ENCODE peak calls at places on chromosomes 2 and 18, in four cellular contexts. O, Q, C and V are unnamed samples.

GRCh38 chr2:45857848-45858520 is 206.5 kb downstream of the PRKCE start:
- DNase-seq in O (no peak), Q (no peak), C (no peak), V (no peak)

GRCh38 chr18:69958422-69958821 is 10.7 kb upstream of the CD226 start:
- DNase-seq in O (no peak), Q (no peak), C (no peak), V (no peak)

GRCh38 chr2:143802242-143802641 is 673.0 kb downstream of the ARHGAP15 start:
- DNase-seq in O (no peak), Q (no peak), C (no peak), V (no peak)

GRCh38 chr2:73896362-73897239 is 3.8 kb downstream of the ACTG2 start:
- DNase-seq in O (peak), Q (no peak), C (no peak), V (no peak)

GRCh38 chr2:46378616-46379015 is 81.4 kb downstream of the EPAS1 start:
- DNase-seq in O (peak), Q (no peak), C (no peak), V (no peak)

GRCh38 chr2:17164550-17164949 is 353.7 kb downstream of the RAD51AP2 start:
- DNase-seq in O (no peak), Q (no peak), C (no peak), V (no peak)

GRCh38 chr2:26305575-26305974 is 40.4 kb upstream of the SELENOI start:
- DNase-seq in O (no peak), Q (no peak), C (no peak), V (no peak)

GRCh38 chr2:147916723-147917122 is 71.9 kb downstream of the ACVR2A start:
- DNase-seq in O (no peak), Q (no peak), C (no peak), V (no peak)

GRCh38 chr2:199977984-199978415 is 22.6 kb downstream of the MAIP1 start:
- DNase-seq in O (no peak), Q (peak), C (no peak), V (no peak)

GRCh38 chr2:25310965-25311865 is 30.5 kb downstream of the DNMT3A start:
- DNase-seq in O (no peak), Q (peak), C (no peak), V (no peak)

GRCh38 chr2:226583715-226584114 is 215.9 kb downstream of the IRS1 start:
- DNase-seq in O (no peak), Q (peak), C (no peak), V (no peak)

GRCh38 chr18:11981633-11982366 is 493 bp downstream of the IMPA2 start:
- DNase-seq in O (no peak), Q (no peak), C (no peak), V (no peak)

GRCh38 chr18:62566199-62566598 is 43.4 kb downstream of the ZCCHC2 start:
- DNase-seq in O (no peak), Q (no peak), C (no peak), V (no peak)

GRCh38 chr2:181937473-181937872 is 45.9 kb downstream of the ITPRID2 start:
- DNase-seq in O (no peak), Q (no peak), C (no peak), V (no peak)

GRCh38 chr2:33810046-33810835 is 211.1 kb upstream of the FAM98A start:
- DNase-seq in O (no peak), Q (no peak), C (no peak), V (no peak)

GRCh38 chr2:191626497-191627151 is 51.3 kb upstream of the NABP1 start:
- DNase-seq in O (no peak), Q (no peak), C (no peak), V (no peak)

GRCh38 chr2:83742117-83742782 is 716.8 kb downstream of the SUCLG1 start:
- DNase-seq in O (no peak), Q (no peak), C (no peak), V (no peak)

GRCh38 chr2:65464604-65465003 is 32.2 kb upstream of the SPRED2 start:
- DNase-seq in O (no peak), Q (no peak), C (no peak), V (no peak)

GRCh38 chr2:190996338-190996946 is 17.5 kb downstream of the STAT1 start:
- DNase-seq in O (no peak), Q (no peak), C (peak), V (no peak)

GRCh38 chr2:59589881-59590280 is 963.6 kb downstream of the BCL11A start:
- DNase-seq in O (no peak), Q (no peak), C (no peak), V (no peak)

GRCh38 chr18:24601624-24602023 is 141.2 kb downstream of the HRH4 start:
- DNase-seq in O (no peak), Q (no peak), C (no peak), V (no peak)

GRCh38 chr2:47076586-47077441 is 78.3 kb downstream of the STPG4 start:
- DNase-seq in O (no peak), Q (peak), C (no peak), V (no peak)

GRCh38 chr2:205889073-205889472 is 196.9 kb downstream of the INO80D start:
- DNase-seq in O (no peak), Q (no peak), C (no peak), V (no peak)

GRCh38 chr2:96239091-96239490 is 26.7 kb downstream of the TMEM127 start:
- DNase-seq in O (no peak), Q (no peak), C (no peak), V (no peak)

GRCh38 chr2:43333656-43334144 is 107.3 kb upstream of the ZFP36L2 start:
- DNase-seq in O (no peak), Q (no peak), C (no peak), V (no peak)

GRCh38 chr2:221671515-221671914 is 99.4 kb upstream of the EPHA4 start:
- DNase-seq in O (no peak), Q (no peak), C (no peak), V (no peak)

GRCh38 chr2:133262888-133263287 is 305.4 kb downstream of the NCKAP5 start:
- DNase-seq in O (no peak), Q (no peak), C (no peak), V (no peak)

GRCh38 chr2:142875010-142875409 is 2.5 kb upstream of the KYNU start:
- DNase-seq in O (no peak), Q (no peak), C (no peak), V (no peak)

GRCh38 chr2:26184555-26185303 is 11.8 kb downstream of the GAREM2 start:
- DNase-seq in O (peak), Q (peak), C (peak), V (no peak)

GRCh38 chr2:131125195-131125757 is 20.1 kb downstream of the PLEKHB2 start:
- DNase-seq in O (no peak), Q (no peak), C (no peak), V (no peak)

GRCh38 chr2:228689049-228689448 is 507.6 kb upstream of the SPHKAP start:
- DNase-seq in O (no peak), Q (no peak), C (no peak), V (no peak)

GRCh38 chr2:16608661-16609643 is 56.7 kb downstream of the CYRIA start:
- DNase-seq in O (peak), Q (peak), C (peak), V (peak)

GRCh38 chr18:79634593-79634992 is 45.0 kb upstream of the CTDP1 start:
- DNase-seq in O (peak), Q (no peak), C (no peak), V (no peak)

GRCh38 chr18:59604877-59605276 is 92.3 kb downstream of the CCBE1 start:
- DNase-seq in O (no peak), Q (no peak), C (no peak), V (no peak)

GRCh38 chr18:54712315-54712714 is 116.0 kb upstream of the RAB27B start:
- DNase-seq in O (no peak), Q (no peak), C (no peak), V (no peak)
- TF ChIP-seq CTCF in O (no peak), Q (no peak), C (no peak), V (no peak)

GRCh38 chr18:75687626-75688025 is 260.1 kb upstream of the SMIM21 start:
- DNase-seq in O (no peak), Q (no peak), C (no peak), V (no peak)

GRCh38 chr18:75694292-75694691 is 266.8 kb upstream of the SMIM21 start:
- DNase-seq in O (no peak), Q (no peak), C (no peak), V (no peak)

DNA sequence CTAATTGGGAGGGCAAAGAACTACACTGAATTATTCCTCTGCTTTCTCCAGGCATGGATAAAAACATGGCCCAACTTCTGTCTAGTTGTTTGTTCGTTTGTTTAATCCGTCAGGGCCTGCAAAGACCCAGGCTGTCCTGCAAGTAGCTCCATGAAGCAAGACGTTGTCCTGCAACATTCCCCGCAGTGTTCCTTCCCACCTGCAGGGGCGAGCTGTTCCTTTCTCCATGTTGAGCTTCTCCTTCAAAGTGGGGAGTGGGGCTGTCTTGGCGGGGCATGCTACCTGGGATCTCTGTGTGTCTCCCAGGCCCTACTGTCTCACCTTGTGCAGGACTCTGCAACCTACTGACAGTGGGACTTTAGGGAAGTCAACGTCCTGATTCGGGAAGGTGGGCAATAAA is 264.0 kb upstream of the SMIM21 start:
- DNase-seq in O (no peak), Q (no peak), C (no peak), V (no peak)
- TF ChIP-seq CTCF in O (no peak), Q (peak), C (no peak), V (peak)

GRCh38 chr2:38021589-38021988 is 54.4 kb downstream of the CYP1B1 start:
- DNase-seq in O (no peak), Q (no peak), C (no peak), V (no peak)

GRCh38 chr2:38029512-38029911 is 46.4 kb downstream of the CYP1B1 start:
- DNase-seq in O (no peak), Q (no peak), C (no peak), V (no peak)

GRCh38 chr2:38030590-38031326 is 45.2 kb downstream of the CYP1B1 start:
- DNase-seq in O (no peak), Q (no peak), C (no peak), V (no peak)

GRCh38 chr2:38026846-38027245 is 49.1 kb downstream of the CYP1B1 start:
- DNase-seq in O (no peak), Q (no peak), C (no peak), V (no peak)
- TF ChIP-seq CTCF in O (no peak), Q (no peak), C (no peak), V (no peak)

GRCh38 chr2:196640031-196640548 is 575 bp downstream of the CCDC150 start:
- DNase-seq in O (no peak), Q (no peak), C (no peak), V (no peak)
- TF ChIP-seq CTCF in O (no peak), Q (peak), C (no peak), V (no peak)

GRCh38 chr2:240638517-240639160 is 13.4 kb downstream of the GPR35 start:
- DNase-seq in O (peak), Q (no peak), C (no peak), V (no peak)

GRCh38 chr2:240642806-240643092 is 17.5 kb downstream of the GPR35 start:
- DNase-seq in O (peak), Q (no peak), C (no peak), V (no peak)

GRCh38 chr2:240639566-240639965 is 14.3 kb downstream of the GPR35 start:
- DNase-seq in O (peak), Q (no peak), C (no peak), V (no peak)

GRCh38 chr2:240642061-240642805 is 17.0 kb downstream of the GPR35 start:
- DNase-seq in O (peak), Q (no peak), C (no peak), V (no peak)

GRCh38 chr2:240640939-240641338 is 15.7 kb downstream of the GPR35 start:
- DNase-seq in O (peak), Q (peak), C (no peak), V (peak)
- TF ChIP-seq CTCF in O (peak), Q (peak), C (no peak), V (peak)

DNA sequence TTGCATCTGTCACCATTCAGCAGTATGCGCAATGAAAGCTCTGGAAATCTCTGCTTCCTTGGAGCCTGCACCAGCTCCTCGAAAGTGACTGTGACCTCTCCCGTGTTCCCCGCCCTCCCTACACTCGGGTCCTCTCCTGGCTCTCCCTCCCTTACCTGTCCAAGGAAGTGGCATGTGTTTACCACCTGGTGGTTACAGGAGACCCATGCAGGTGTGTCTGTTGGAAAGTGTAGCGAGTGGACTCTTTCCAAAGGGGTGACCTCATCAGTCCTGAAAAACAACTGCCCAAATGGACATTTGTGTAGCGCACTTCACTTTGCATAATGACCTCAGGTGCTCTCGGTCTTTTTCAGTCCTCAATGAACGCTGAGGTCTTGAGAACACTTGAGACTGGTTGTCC is 133.1 kb downstream of the ACKR3 start:
- DNase-seq in O (no peak), Q (no peak), C (no peak), V (no peak)
- TF ChIP-seq CTCF in O (no peak), Q (no peak), C (no peak), V (no peak)

GRCh38 chr2:75561566-75562512 is 1.1 kb upstream of the EVA1A start:
- DNase-seq in O (peak), Q (no peak), C (no peak), V (no peak)

GRCh38 chr2:75560768-75561565 is at the start of gene EVA1A:
- DNase-seq in O (peak), Q (no peak), C (no peak), V (peak)

GRCh38 chr2:75558786-75559428 is 1.8 kb downstream of the EVA1A start:
- DNase-seq in O (peak), Q (no peak), C (no peak), V (no peak)

GRCh38 chr2:75559633-75560021 is 1.1 kb downstream of the EVA1A start:
- DNase-seq in O (no peak), Q (no peak), C (no peak), V (no peak)

GRCh38 chr2:75560022-75560767 is 544 bp downstream of the EVA1A start:
- DNase-seq in O (peak), Q (no peak), C (no peak), V (no peak)
- TF ChIP-seq CTCF in O (peak), Q (peak), C (no peak), V (peak)

DNA sequence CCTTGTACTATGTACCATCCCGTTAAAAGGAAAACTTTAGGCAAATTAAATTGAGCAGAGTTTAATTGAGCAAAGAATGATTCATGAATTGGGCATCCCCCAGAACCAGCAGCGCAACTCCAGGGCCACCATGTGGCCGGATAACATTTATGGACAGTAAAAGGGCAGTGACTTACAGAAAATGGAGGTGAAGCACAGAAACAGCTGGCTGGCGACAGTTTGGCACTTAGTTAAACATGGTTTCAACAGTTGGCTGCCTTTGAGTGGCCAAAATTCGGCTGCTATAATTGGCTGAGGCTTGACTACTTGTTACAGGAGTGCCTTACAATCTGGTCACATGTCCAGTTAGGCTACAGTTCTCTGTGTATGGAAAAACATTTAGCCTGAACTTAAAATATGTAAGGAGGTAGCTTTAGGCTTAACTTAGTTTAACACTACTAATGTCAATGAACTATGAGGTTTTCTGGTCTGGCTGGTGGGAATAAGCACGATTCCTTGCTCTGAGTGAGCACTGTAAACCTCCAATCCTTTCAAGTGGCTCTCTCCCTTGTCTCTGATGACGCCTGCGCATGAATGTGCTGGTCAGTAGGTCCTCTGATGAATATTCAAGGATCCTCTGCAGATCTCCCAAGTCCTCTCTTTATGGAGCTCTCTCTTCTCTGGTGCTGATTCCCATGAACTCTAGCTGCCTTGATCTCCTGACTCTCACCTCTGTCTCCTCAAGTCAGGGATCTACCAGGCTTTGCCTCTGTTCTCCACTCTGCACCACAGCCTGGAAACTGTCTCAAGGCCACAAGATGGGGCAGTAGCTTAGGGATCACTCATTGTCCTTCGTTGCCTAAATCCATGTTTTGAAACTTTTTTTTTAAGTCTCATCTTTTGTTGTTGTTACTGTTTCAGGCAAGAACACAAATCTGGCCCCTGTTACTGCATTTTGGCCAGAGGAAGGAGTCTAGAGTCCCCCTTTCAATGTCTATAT is 24.4 kb upstream of the RAB31 start:
- DNase-seq in O (no peak), Q (peak), C (no peak), V (no peak)
- TF ChIP-seq CTCF in O (peak), Q (peak), C (no peak), V (no peak)

GRCh38 chr2:10034333-10035052 is 8.9 kb upstream of the KLF11 start:
- DNase-seq in O (no peak), Q (no peak), C (no peak), V (no peak)

GRCh38 chr2:10038123-10038522 is 5.2 kb upstream of the KLF11 start:
- DNase-seq in O (no peak), Q (no peak), C (no peak), V (no peak)

GRCh38 chr2:10035633-10036032 is 7.7 kb upstream of the KLF11 start:
- DNase-seq in O (no peak), Q (no peak), C (no peak), V (no peak)

GRCh38 chr2:10035053-10035422 is 8.3 kb upstream of the KLF11 start:
- DNase-seq in O (no peak), Q (no peak), C (no peak), V (no peak)

GRCh38 chr2:10036095-10036879 is 7.1 kb upstream of the KLF11 start:
- DNase-seq in O (no peak), Q (no peak), C (peak), V (no peak)
- TF ChIP-seq CTCF in O (peak), Q (peak), C (peak), V (peak)